ENCODE peak calls at places on chromosomes 7 and 10, in ten cellular contexts. H, L, N, G, Z, S, M, B, P and D are unnamed samples.

GRCh38 chr10:118343549-118343948 is 1.4 kb upstream of the FAM204A start:
- DNase-seq in H (no peak), L (no peak), N (no peak), G (no peak), Z (no peak), S (no peak), M (no peak), B (no peak), P (no peak), D (no peak)

GRCh38 chr10:44697096-44697495 is 214.0 kb upstream of the TMEM72 start:
- DNase-seq in H (peak; percentile 92), L (peak; percentile 49), N (no peak), G (no peak), Z (no peak), S (no peak), M (no peak), B (no peak), P (no peak), D (no peak)

GRCh38 chr7:50346548-50347497 is 42.3 kb downstream of the IKZF1 start:
- DNase-seq in H (no peak), L (no peak), N (no peak), G (no peak), Z (no peak), S (no peak), M (no peak), B (no peak), P (no peak), D (peak; percentile 72)

GRCh38 chr10:10498781-10499180 is 518.9 kb upstream of the CELF2 start:
- DNase-seq in H (peak; percentile 20), L (peak; percentile 54), N (peak; percentile 87), G (no peak), Z (no peak), S (no peak), M (no peak), B (no peak), P (peak; percentile 56), D (no peak)

GRCh38 chr7:68417659-68418058 is 1180.6 kb upstream of the AUTS2 start:
- DNase-seq in H (no peak), L (no peak), N (no peak), G (no peak), Z (no peak), S (no peak), M (no peak), B (no peak), P (no peak), D (no peak)

GRCh38 chr7:122616951-122617350 is 82.0 kb downstream of the RNF133 start:
- DNase-seq in H (peak; percentile 63), L (no peak), N (no peak), G (no peak), Z (no peak), S (no peak), M (no peak), B (no peak), P (no peak), D (no peak)

GRCh38 chr7:142770720-142771352 is at the start of gene PRSS2:
- DNase-seq in H (no peak), L (no peak), N (no peak), G (no peak), Z (no peak), S (no peak), M (no peak), B (no peak), P (no peak), D (no peak)

GRCh38 chr10:76649723-76650127 is 987.9 kb downstream of the KCNMA1 start:
- DNase-seq in H (peak; percentile 51), L (peak; percentile 64), N (peak; percentile 19), G (no peak), Z (peak; percentile 46), S (peak; percentile 67), M (peak; percentile 93), B (no peak), P (peak; percentile 89), D (peak; percentile 59)

GRCh38 chr7:79211724-79212123 is 241.7 kb downstream of the MAGI2 start:
- DNase-seq in H (peak; percentile 36), L (no peak), N (peak; percentile 6), G (no peak), Z (no peak), S (no peak), M (no peak), B (no peak), P (peak; percentile 3), D (peak; percentile 86)

GRCh38 chr10:117007080-117007479 is 2.1 kb upstream of the SHTN1 start:
- DNase-seq in H (peak; percentile 67), L (peak; percentile 79), N (peak; percentile 82), G (no peak), Z (peak; percentile 14), S (no peak), M (no peak), B (no peak), P (peak; percentile 68), D (peak; percentile 85)

GRCh38 chr10:78045237-78045636 is 11.6 kb downstream of the RPS24 start:
- DNase-seq in H (no peak), L (no peak), N (no peak), G (no peak), Z (no peak), S (no peak), M (no peak), B (no peak), P (no peak), D (no peak)

GRCh38 chr10:96695366-96695765 is 24.9 kb downstream of the PIK3AP1 start:
- DNase-seq in H (peak; percentile 16), L (no peak), N (no peak), G (no peak), Z (no peak), S (no peak), M (no peak), B (no peak), P (no peak), D (no peak)

GRCh38 chr10:47423476-47423875 is 39.4 kb upstream of the ZNF488 start:
- DNase-seq in H (no peak), L (no peak), N (no peak), G (no peak), Z (peak; percentile 66), S (no peak), M (no peak), B (no peak), P (no peak), D (peak; percentile 44)

GRCh38 chr7:142356166-142356565 is 98.3 kb upstream of the PRSS58 start:
- DNase-seq in H (no peak), L (no peak), N (no peak), G (no peak), Z (no peak), S (no peak), M (no peak), B (no peak), P (no peak), D (no peak)

DNA sequence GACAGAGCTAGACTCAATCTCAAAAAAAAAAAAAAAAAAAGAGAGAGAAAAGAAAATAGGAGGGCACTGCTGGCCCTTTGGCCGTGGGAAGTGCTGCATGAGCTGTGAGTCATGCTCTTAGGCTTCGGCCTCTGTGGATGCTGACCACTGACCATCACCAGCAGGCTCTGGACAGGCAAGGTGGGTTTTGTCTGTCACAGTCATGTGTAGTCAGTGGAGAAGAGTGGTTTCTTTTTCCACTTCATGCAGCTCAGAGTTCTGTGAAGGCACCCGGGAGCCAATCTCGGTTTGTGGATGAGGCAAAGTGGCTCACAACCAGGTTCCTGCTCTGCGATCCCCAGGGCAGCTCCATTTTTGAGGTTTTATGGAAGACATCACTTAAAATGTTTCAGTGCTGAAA is 58.1 kb downstream of the PRTFDC1 start:
- DNase-seq in H (peak; percentile 95), L (peak; percentile 60), N (peak; percentile 82), G (no peak), Z (peak; percentile 83), S (no peak), M (no peak), B (no peak), P (peak; percentile 87), D (no peak)
- H3K4me3 ChIP-seq in H (no peak overlapping the region), L (no peak overlapping the region), N (no peak overlapping the region), G (no peak overlapping the region), Z (no peak overlapping the region), S (no peak overlapping the region), M (no peak overlapping the region), B (no peak overlapping the region), P (no peak overlapping the region), D (no peak overlapping the region)

DNA sequence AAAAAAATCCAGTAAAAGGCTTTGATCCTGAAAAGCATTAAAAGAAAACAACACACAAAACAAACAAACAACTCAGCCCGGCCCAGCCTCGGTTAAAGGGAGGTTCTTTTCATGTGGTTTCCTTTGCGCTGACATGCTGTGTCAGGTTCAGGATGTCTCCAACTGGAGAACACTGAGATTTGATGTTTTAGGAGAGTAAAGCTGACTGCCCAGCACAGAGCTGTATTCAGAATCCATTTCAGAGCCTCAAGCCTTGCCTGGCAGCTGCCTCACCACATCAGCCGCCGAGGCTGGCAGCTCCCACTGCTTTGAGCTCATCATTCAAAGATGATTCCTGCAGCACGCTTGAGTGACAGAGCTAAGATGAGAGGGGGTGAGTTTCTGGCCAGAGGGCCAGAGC is 205.8 kb upstream of the LYZL1 start:
- DNase-seq in H (no peak), L (no peak), N (no peak), G (no peak), Z (no peak), S (no peak), M (no peak), B (no peak), P (no peak), D (no peak)
- TF ChIP-seq CTCF in H (no peak), L (no peak), N (no peak), G (no peak), Z (no peak), S (no peak), M (no peak), B (no peak), P (no peak), D (no peak)

GRCh38 chr10:132995909-132996602 is 53.7 kb upstream of the CFAP46 start:
- DNase-seq in H (no peak), L (no peak), N (no peak), G (no peak), Z (no peak), S (no peak), M (no peak), B (no peak), P (no peak), D (no peak)

GRCh38 chr10:132992433-132993215 is 50.3 kb upstream of the CFAP46 start:
- DNase-seq in H (no peak), L (no peak), N (no peak), G (no peak), Z (no peak), S (no peak), M (no peak), B (no peak), P (no peak), D (no peak)

GRCh38 chr10:132993271-132994260 is 51.2 kb upstream of the CFAP46 start:
- DNase-seq in H (no peak), L (no peak), N (no peak), G (peak; percentile 7), Z (no peak), S (no peak), M (peak; percentile 55), B (no peak), P (no peak), D (no peak)

GRCh38 chr10:132994811-132995210 is 52.4 kb upstream of the CFAP46 start:
- DNase-seq in H (no peak), L (no peak), N (no peak), G (no peak), Z (no peak), S (no peak), M (no peak), B (no peak), P (no peak), D (no peak)

GRCh38 chr10:132994371-132994796 is 52.0 kb upstream of the CFAP46 start:
- DNase-seq in H (peak; percentile 39), L (peak; percentile 32), N (peak; percentile 13), G (peak; percentile 22), Z (peak; percentile 31), S (no peak), M (no peak), B (no peak), P (peak; percentile 34), D (no peak)
- H3K4me3 ChIP-seq in H (peak overlapping the region; percentile 55), L (peak overlapping the region; percentile 56), N (peak overlapping the region; percentile 44), G (peak overlapping the region; percentile 36), Z (peak overlapping the region; percentile 35), S (no peak overlapping the region), M (peak overlapping the region; percentile 48), B (peak overlapping the region; percentile 68), P (peak overlapping the region; percentile 59), D (no peak overlapping the region)

GRCh38 chr10:69883256-69883655 is 81.5 kb downstream of the COL13A1 start:
- DNase-seq in H (peak; percentile 17), L (no peak), N (no peak), G (no peak), Z (no peak), S (peak; percentile 58), M (no peak), B (no peak), P (no peak), D (peak; percentile 54)
- TF ChIP-seq CTCF in H (no peak), L (peak; percentile 7), N (no peak), G (no peak), Z (peak; percentile 30), S (peak; percentile 44), M (no peak), B (no peak), P (no peak), D (peak; percentile 68)